ENCODE peak calls at places on chromosomes 3 and 15, in nine cellular contexts. X, C, G, Q, D, U, B, E and J are unnamed samples.

GRCh38 chr3:113552851-113553250 is 20.5 kb downstream of the SIDT1 start:
- DNase-seq in X (peak; percentile 15), C (peak; percentile 25), G (no peak), Q (no peak), D (no peak), U (no peak), B (no peak), E (no peak), J (no peak)

GRCh38 chr3:45154641-45155147 is 8.5 kb upstream of the CDCP1 start:
- DNase-seq in X (peak; percentile 64), C (no peak), G (no peak), Q (no peak), D (peak; percentile 58), U (no peak), B (no peak), E (no peak), J (peak; percentile 65)

GRCh38 chr3:177934001-177934891 is 602.0 kb upstream of the KCNMB2 start:
- DNase-seq in X (peak; percentile 92), C (no peak), G (no peak), Q (no peak), D (peak; percentile 99), U (no peak), B (no peak), E (no peak), J (peak; percentile 67)

GRCh38 chr15:36779744-36780408 is 200.4 kb downstream of the CDIN1 start:
- DNase-seq in X (no peak), C (no peak), G (no peak), Q (no peak), D (no peak), U (no peak), B (no peak), E (no peak), J (no peak)

GRCh38 chr15:52877255-52877654 is 87.1 kb upstream of the ONECUT1 start:
- DNase-seq in X (no peak), C (no peak), G (no peak), Q (no peak), D (no peak), U (no peak), B (no peak), E (no peak), J (no peak)

GRCh38 chr3:29275309-29275708 is 5.6 kb upstream of the RBMS3 start:
- DNase-seq in X (peak; percentile 54), C (no peak), G (no peak), Q (no peak), D (peak; percentile 84), U (no peak), B (no peak), E (no peak), J (no peak)

GRCh38 chr3:37934631-37935289 is 55.8 kb upstream of the VILL start:
- DNase-seq in X (peak; percentile 64), C (no peak), G (no peak), Q (no peak), D (peak; percentile 49), U (no peak), B (no peak), E (no peak), J (no peak)

GRCh38 chr15:68700395-68701123 is 120.1 kb downstream of the ANP32A start:
- DNase-seq in X (peak; percentile 49), C (no peak), G (no peak), Q (peak; percentile 83), D (peak; percentile 59), U (peak; percentile 21), B (peak; percentile 16), E (peak; percentile 72), J (peak; percentile 88)

GRCh38 chr3:184372911-184373310 is 5.1 kb downstream of the THPO start:
- DNase-seq in X (no peak), C (no peak), G (no peak), Q (no peak), D (no peak), U (no peak), B (no peak), E (no peak), J (no peak)

GRCh38 chr3:113695818-113696645 is at the start of gene USF3:
- DNase-seq in X (peak; percentile 70), C (peak; percentile 96), G (peak; percentile 72), Q (peak; percentile 78), D (peak; percentile 43), U (peak; percentile 66), B (no peak), E (peak; percentile 51), J (peak; percentile 79)

GRCh38 chr3:15860014-15860934 is 62.5 kb upstream of the ANKRD28 start:
- DNase-seq in X (peak; percentile 59), C (peak; percentile 32), G (no peak), Q (no peak), D (peak; percentile 39), U (peak; percentile 67), B (peak; percentile 44), E (peak; percentile 43), J (peak; percentile 81)